ENCODE peak calls at places on chromosomes 2 and 18, in five cellular contexts. P is NCI-H748 treated with DMSO at 0.1 percent for 48 hours, K is NCI-H1694 treated with DMSO at 0.1 percent for 48 hours, B is H54, G is A549. O is an unnamed sample.

GRCh38 chr2:234478121-234478858 is 18.6 kb downstream of the ARL4C start:
- DNase-seq in B (no peak), G (no peak), K (no peak), P (no peak), O (no peak)

GRCh38 chr2:142944721-142945120 is 67.3 kb downstream of the KYNU start:
- DNase-seq in K (no peak), G (no peak), P (no peak), B (no peak), O (no peak)

GRCh38 chr2:188292446-188293239 is 969 bp downstream of the GULP1 start:
- DNase-seq in G (peak), B (peak), K (no peak), P (peak), O (peak)

GRCh38 chr18:24763765-24764548 is 303.5 kb downstream of the HRH4 start:
- DNase-seq in K (no peak), G (no peak), P (no peak), B (no peak), O (peak)

GRCh38 chr2:165839610-165840009 is 45.6 kb upstream of the GALNT3 start:
- DNase-seq in B (no peak), G (peak), P (no peak), K (no peak), O (peak)

GRCh38 chr2:110994250-110994961 is 126.3 kb upstream of the BCL2L11 start:
- DNase-seq in G (no peak), K (no peak), B (no peak), P (no peak), O (no peak)

GRCh38 chr2:160221391-160222276 is 21.6 kb upstream of the ITGB6 start:
- DNase-seq in G (peak), P (no peak), B (peak), K (no peak), O (no peak)

GRCh38 chr18:7349181-7349837 is 118.4 kb downstream of the LRRC30 start:
- DNase-seq in P (no peak), K (no peak), G (no peak), B (no peak), O (no peak)

GRCh38 chr2:140526575-140526974 is 1604.2 kb downstream of the LRP1B start:
- DNase-seq in P (no peak), B (no peak), K (no peak), G (peak), O (peak)

GRCh38 chr18:22169889-22170420 is 566 bp downstream of the GATA6 start:
- DNase-seq in G (no peak), B (no peak), K (no peak), P (no peak), O (peak)

GRCh38 chr2:159506764-159507406 is 109.5 kb downstream of the BAZ2B start:
- DNase-seq in G (no peak), K (no peak), B (peak), P (no peak), O (peak)

GRCh38 chr18:35042389-35043066 is 1.3 kb downstream of the MAPRE2 start:
- DNase-seq in K (no peak), G (no peak), P (no peak), B (no peak), O (peak)

GRCh38 chr2:88815243-88816096 is 124.0 kb downstream of the RPIA start:
- DNase-seq in B (no peak), K (no peak), G (no peak), P (no peak), O (no peak)

GRCh38 chr2:64861338-64862000 is 127.7 kb upstream of the SLC1A4 start:
- DNase-seq in B (no peak), K (no peak), G (no peak), P (no peak), O (no peak)

GRCh38 chr18:80246656-80247402 is 485 bp downstream of the PARD6G start:
- DNase-seq in B (no peak), P (peak), G (no peak), K (no peak), O (no peak)

GRCh38 chr2:210584834-210585233 is 28.4 kb downstream of the CPS1 start:
- DNase-seq in K (no peak), B (no peak), G (peak), P (no peak), O (peak)

GRCh38 chr2:231701456-231702373 is 6.6 kb upstream of the PTMA start:
- DNase-seq in K (peak), B (no peak), G (no peak), P (no peak), O (peak)

GRCh38 chr2:38716185-38716584 is 35.0 kb downstream of the SRSF7 start:
- DNase-seq in G (peak), K (no peak), B (no peak), P (no peak), O (no peak)

GRCh38 chr2:57373530-57373929 is 673.1 kb upstream of the VRK2 start:
- DNase-seq in P (no peak), K (no peak), B (no peak), G (peak), O (peak)

GRCh38 chr2:174878537-174879147 is 114.4 kb upstream of the CHRNA1 start:
- DNase-seq in P (no peak), G (no peak), K (no peak), B (no peak), O (peak)

GRCh38 chr2:98769784-98770183 is 38.9 kb upstream of the MGAT4A start:
- DNase-seq in P (peak), K (no peak), B (no peak), G (no peak), O (no peak)

GRCh38 chr2:231717281-231718180 is 9.2 kb downstream of the PTMA start:
- DNase-seq in P (no peak), G (peak), B (no peak), K (no peak), O (peak)

GRCh38 chr2:19776941-19777514 is 124.8 kb downstream of the TTC32 start:
- DNase-seq in G (no peak), B (no peak), P (no peak), K (no peak), O (no peak)

GRCh38 chr18:55552498-55553189 is 35.3 kb downstream of the TCF4 start:
- DNase-seq in G (no peak), B (no peak), K (peak), P (no peak), O (no peak)

GRCh38 chr2:200482194-200482593 is 27.7 kb downstream of the KCTD18 start:
- DNase-seq in P (no peak), K (no peak), B (no peak), G (peak), O (no peak)

GRCh38 chr2:178006710-178007109 is 65.9 kb downstream of the PDE11A start:
- DNase-seq in G (no peak), B (no peak), K (no peak), P (no peak), O (no peak)

GRCh38 chr2:96534701-96535181 is 1.8 kb upstream of the ARID5A start:
- DNase-seq in K (peak), P (no peak), G (no peak), B (no peak), O (no peak)

GRCh38 chr2:10159486-10160160 is 37.1 kb downstream of the RRM2 start:
- DNase-seq in P (no peak), K (no peak), B (no peak), G (no peak), O (no peak)

GRCh38 chr2:24080721-24081120 is 3.9 kb downstream of the TP53I3 start:
- DNase-seq in G (no peak), B (no peak), P (no peak), K (no peak), O (no peak)

GRCh38 chr2:235472443-235472842 is 21.4 kb upstream of the AGAP1 start:
- DNase-seq in B (no peak), G (peak), P (no peak), K (no peak), O (no peak)

GRCh38 chr2:119419065-119419464 is 12.6 kb upstream of the TMEM37 start:
- DNase-seq in B (no peak), P (no peak), G (no peak), K (no peak), O (no peak)

GRCh38 chr2:232333361-232334135 is 45.0 kb upstream of the ALPP start:
- DNase-seq in P (no peak), B (no peak), G (peak), K (no peak), O (no peak)

GRCh38 chr2:30252723-30253688 is 21.7 kb downstream of the LBH start:
- DNase-seq in G (peak), K (no peak), B (no peak), P (no peak), O (peak)

GRCh38 chr2:237739101-237739500 is 59.5 kb upstream of the RBM44 start:
- DNase-seq in K (no peak), P (no peak), B (no peak), G (no peak), O (no peak)

GRCh38 chr2:28991021-28991420 is 9.9 kb downstream of the TOGARAM2 start:
- DNase-seq in P (no peak), K (no peak), B (no peak), G (no peak), O (no peak)

GRCh38 chr2:226118471-226119429 is 680.9 kb downstream of the IRS1 start:
- DNase-seq in P (no peak), G (peak), B (no peak), K (no peak), O (peak)

O was measured in HT1080.